ENCODE peak calls at places on chromosomes 16 and 17, in five cellular contexts. Y is T-helper 2 cell, D is HEK293T, N is T-helper 1 cell, G is hypothalamus. X is an unnamed sample.

GRCh38 chr17:55480907-55481306 is 30.3 kb downstream of the SMIM36 start:
- DNase-seq in Y (no peak), D (no peak), N (no peak), G (no peak), X (no peak)

GRCh38 chr17:199806-200603 is 18.6 kb upstream of the DOC2B start:
- DNase-seq in Y (no peak), D (no peak), N (no peak), G (no peak), X (no peak)

GRCh38 chr17:39579318-39580081 is 28.2 kb downstream of the NEUROD2 start:
- DNase-seq in Y (no peak), D (no peak), N (no peak), G (no peak), X (no peak)

GRCh38 chr17:15511142-15511541 is 43.7 kb upstream of the CDRT4 start:
- DNase-seq in Y (no peak), D (no peak), N (no peak), G (no peak), X (no peak)

GRCh38 chr16:1723450-1724147 is 17.6 kb downstream of the MAPK8IP3 start:
- DNase-seq in Y (peak; percentile 24), D (peak; percentile 67), N (peak; percentile 19), G (no peak), X (peak; percentile 35)

GRCh38 chr17:4179071-4179470 is 36.1 kb downstream of the CYB5D2 start:
- DNase-seq in Y (no peak), D (no peak), N (no peak), G (no peak), X (no peak)

GRCh38 chr17:78884148-78884870 is 18.7 kb downstream of the CEP295NL start:
- DNase-seq in Y (no peak), D (no peak), N (no peak), G (no peak), X (no peak)

GRCh38 chr17:45384800-45385262 is 47.8 kb downstream of the ARHGAP27 start:
- DNase-seq in Y (no peak), D (no peak), N (no peak), G (no peak), X (no peak)

GRCh38 chr16:57297856-57298255 is 13.4 kb upstream of the PLLP start:
- DNase-seq in Y (peak; percentile 72), D (no peak), N (peak; percentile 36), G (no peak), X (peak; percentile 52)

X was measured in T-cell.